ENCODE peak calls at places on chromosomes 16 and 17, in nine cellular contexts. One of them, this sample, is unnamed.
A peak's percentile ranks its signal among the peaks of the same experiment; 100 is the strongest.

GRCh38 chr16:85612191-85612800 is 826 bp upstream of the GSE1 start:
- DNase-seq in iris pigment epithelial cell: peak; percentile 79
- DNase-seq in heart left ventricle: peak; percentile 83
- DNase-seq in GM12891: no peak
- DNase-seq in cardiac fibroblast: peak; percentile 81
- DNase-seq in HuH-7.5: peak; percentile 92
- DNase-seq in left colon: peak; percentile 89
- DNase-seq in stromal cell of bone marrow: peak; percentile 75
- DNase-seq in NCI-H510A treated with DMSO at 0.1 percent for 48 hours: peak; percentile 83
- DNase-seq in this sample: peak; percentile 88

GRCh38 chr17:77449908-77450741 is 309.4 kb downstream of the SEC14L1 start:
- DNase-seq in left colon: peak; percentile 85
- DNase-seq in heart left ventricle: peak; percentile 90
- DNase-seq in GM12891: no peak
- DNase-seq in cardiac fibroblast: peak; percentile 70
- DNase-seq in iris pigment epithelial cell: peak; percentile 63
- DNase-seq in NCI-H510A treated with DMSO at 0.1 percent for 48 hours: no peak
- DNase-seq in stromal cell of bone marrow: no peak
- DNase-seq in HuH-7.5: peak; percentile 75
- DNase-seq in this sample: peak; percentile 95

GRCh38 chr17:58189436-58190146 is 2.9 kb upstream of the EPX start:
- DNase-seq in GM12891: no peak
- DNase-seq in iris pigment epithelial cell: peak; percentile 86
- DNase-seq in cardiac fibroblast: peak; percentile 93
- DNase-seq in left colon: no peak
- DNase-seq in heart left ventricle: no peak
- DNase-seq in HuH-7.5: no peak
- DNase-seq in stromal cell of bone marrow: peak; percentile 87
- DNase-seq in NCI-H510A treated with DMSO at 0.1 percent for 48 hours: no peak
- DNase-seq in this sample: peak; percentile 76

GRCh38 chr16:75653926-75654325 is 6.4 kb downstream of the TERF2IP start:
- DNase-seq in GM12891: no peak
- DNase-seq in left colon: no peak
- DNase-seq in iris pigment epithelial cell: peak; percentile 45
- DNase-seq in HuH-7.5: no peak
- DNase-seq in NCI-H510A treated with DMSO at 0.1 percent for 48 hours: no peak
- DNase-seq in cardiac fibroblast: peak; percentile 57
- DNase-seq in stromal cell of bone marrow: no peak
- DNase-seq in heart left ventricle: no peak
- DNase-seq in this sample: no peak

GRCh38 chr17:33142703-33143299 is 150.3 kb downstream of the ASIC2 start:
- DNase-seq in GM12891: no peak
- DNase-seq in cardiac fibroblast: peak; percentile 31
- DNase-seq in heart left ventricle: no peak
- DNase-seq in stromal cell of bone marrow: peak; percentile 1
- DNase-seq in left colon: no peak
- DNase-seq in NCI-H510A treated with DMSO at 0.1 percent for 48 hours: no peak
- DNase-seq in HuH-7.5: no peak
- DNase-seq in iris pigment epithelial cell: peak; percentile 7
- DNase-seq in this sample: no peak

GRCh38 chr16:15521758-15522509 is 87.5 kb downstream of the BMERB1 start:
- DNase-seq in GM12891: no peak
- DNase-seq in iris pigment epithelial cell: peak; percentile 16
- DNase-seq in stromal cell of bone marrow: no peak
- DNase-seq in heart left ventricle: no peak
- DNase-seq in HuH-7.5: no peak
- DNase-seq in cardiac fibroblast: peak; percentile 7
- DNase-seq in left colon: no peak
- DNase-seq in NCI-H510A treated with DMSO at 0.1 percent for 48 hours: no peak
- DNase-seq in this sample: peak; percentile 54

GRCh38 chr17:74309902-74310301 is 16.1 kb upstream of the KIF19 start:
- DNase-seq in heart left ventricle: peak; percentile 30
- DNase-seq in NCI-H510A treated with DMSO at 0.1 percent for 48 hours: no peak
- DNase-seq in cardiac fibroblast: no peak
- DNase-seq in left colon: no peak
- DNase-seq in GM12891: no peak
- DNase-seq in iris pigment epithelial cell: no peak
- DNase-seq in HuH-7.5: no peak
- DNase-seq in stromal cell of bone marrow: no peak
- DNase-seq in this sample: no peak

GRCh38 chr17:49193513-49194296 is 16.7 kb downstream of the GNGT2 start:
- DNase-seq in heart left ventricle: no peak
- DNase-seq in HuH-7.5: no peak
- DNase-seq in iris pigment epithelial cell: peak; percentile 78
- DNase-seq in GM12891: no peak
- DNase-seq in NCI-H510A treated with DMSO at 0.1 percent for 48 hours: peak; percentile 38
- DNase-seq in left colon: peak; percentile 63
- DNase-seq in cardiac fibroblast: peak; percentile 69
- DNase-seq in stromal cell of bone marrow: peak; percentile 45
- DNase-seq in this sample: peak; percentile 57

GRCh38 chr16:64089697-64090096 is 1032.2 kb downstream of the CDH11 start:
- DNase-seq in left colon: no peak
- DNase-seq in stromal cell of bone marrow: no peak
- DNase-seq in GM12891: no peak
- DNase-seq in iris pigment epithelial cell: peak; percentile 14
- DNase-seq in HuH-7.5: no peak
- DNase-seq in heart left ventricle: no peak
- DNase-seq in cardiac fibroblast: peak; percentile 60
- DNase-seq in NCI-H510A treated with DMSO at 0.1 percent for 48 hours: peak; percentile 3
- DNase-seq in this sample: no peak

GRCh38 chr16:75311383-75311938 is 60.0 kb upstream of the BCAR1 start:
- DNase-seq in heart left ventricle: no peak
- DNase-seq in NCI-H510A treated with DMSO at 0.1 percent for 48 hours: no peak
- DNase-seq in iris pigment epithelial cell: no peak
- DNase-seq in left colon: no peak
- DNase-seq in stromal cell of bone marrow: peak; percentile 26
- DNase-seq in HuH-7.5: no peak
- DNase-seq in GM12891: no peak
- DNase-seq in cardiac fibroblast: peak; percentile 52
- DNase-seq in this sample: no peak

GRCh38 chr16:77723108-77723514 is 797 bp downstream of the NUDT7 start:
- DNase-seq in heart left ventricle: no peak
- DNase-seq in stromal cell of bone marrow: no peak
- DNase-seq in cardiac fibroblast: peak; percentile 42
- DNase-seq in iris pigment epithelial cell: peak; percentile 54
- DNase-seq in GM12891: no peak
- DNase-seq in NCI-H510A treated with DMSO at 0.1 percent for 48 hours: no peak
- DNase-seq in HuH-7.5: no peak
- DNase-seq in left colon: peak; percentile 25
- DNase-seq in this sample: peak; percentile 63

GRCh38 chr17:80720624-80721577 is 176.3 kb downstream of the RPTOR start:
- DNase-seq in HuH-7.5: no peak
- DNase-seq in left colon: peak; percentile 39
- DNase-seq in stromal cell of bone marrow: no peak
- DNase-seq in iris pigment epithelial cell: peak; percentile 92
- DNase-seq in heart left ventricle: no peak
- DNase-seq in cardiac fibroblast: peak; percentile 83
- DNase-seq in GM12891: no peak
- DNase-seq in NCI-H510A treated with DMSO at 0.1 percent for 48 hours: peak; percentile 58
- DNase-seq in this sample: no peak

GRCh38 chr17:77208856-77209255 is 68.1 kb downstream of the SEC14L1 start:
- DNase-seq in iris pigment epithelial cell: peak; percentile 18
- DNase-seq in left colon: no peak
- DNase-seq in GM12891: no peak
- DNase-seq in stromal cell of bone marrow: no peak
- DNase-seq in cardiac fibroblast: no peak
- DNase-seq in heart left ventricle: no peak
- DNase-seq in NCI-H510A treated with DMSO at 0.1 percent for 48 hours: no peak
- DNase-seq in HuH-7.5: no peak
- DNase-seq in this sample: no peak

GRCh38 chr16:3142327-3142726 is 7.5 kb downstream of the ZNF213 start:
- DNase-seq in cardiac fibroblast: no peak
- DNase-seq in stromal cell of bone marrow: no peak
- DNase-seq in GM12891: no peak
- DNase-seq in NCI-H510A treated with DMSO at 0.1 percent for 48 hours: no peak
- DNase-seq in iris pigment epithelial cell: no peak
- DNase-seq in left colon: no peak
- DNase-seq in HuH-7.5: no peak
- DNase-seq in heart left ventricle: peak; percentile 44
- DNase-seq in this sample: no peak

GRCh38 chr16:26442333-26442732 is 624.4 kb upstream of the C16orf82 start:
- DNase-seq in NCI-H510A treated with DMSO at 0.1 percent for 48 hours: no peak
- DNase-seq in iris pigment epithelial cell: no peak
- DNase-seq in stromal cell of bone marrow: no peak
- DNase-seq in heart left ventricle: no peak
- DNase-seq in left colon: no peak
- DNase-seq in GM12891: no peak
- DNase-seq in HuH-7.5: no peak
- DNase-seq in cardiac fibroblast: no peak
- DNase-seq in this sample: no peak

GRCh38 chr16:84390131-84390785 is 21.9 kb downstream of the ATP2C2 start:
- DNase-seq in cardiac fibroblast: no peak
- DNase-seq in iris pigment epithelial cell: no peak
- DNase-seq in NCI-H510A treated with DMSO at 0.1 percent for 48 hours: no peak
- DNase-seq in left colon: no peak
- DNase-seq in stromal cell of bone marrow: no peak
- DNase-seq in HuH-7.5: no peak
- DNase-seq in GM12891: no peak
- DNase-seq in heart left ventricle: no peak
- DNase-seq in this sample: no peak

GRCh38 chr17:71084219-71084618 is 914.9 kb downstream of the KCNJ2 start:
- DNase-seq in NCI-H510A treated with DMSO at 0.1 percent for 48 hours: peak; percentile 37
- DNase-seq in stromal cell of bone marrow: peak; percentile 11
- DNase-seq in cardiac fibroblast: peak; percentile 74
- DNase-seq in iris pigment epithelial cell: peak; percentile 20
- DNase-seq in HuH-7.5: peak; percentile 6
- DNase-seq in GM12891: no peak
- DNase-seq in left colon: no peak
- DNase-seq in heart left ventricle: no peak
- DNase-seq in this sample: no peak

GRCh38 chr17:30565073-30565935 is 88.1 kb downstream of the GOSR1 start:
- DNase-seq in cardiac fibroblast: no peak
- DNase-seq in iris pigment epithelial cell: peak; percentile 14
- DNase-seq in heart left ventricle: no peak
- DNase-seq in GM12891: no peak
- DNase-seq in HuH-7.5: no peak
- DNase-seq in left colon: no peak
- DNase-seq in stromal cell of bone marrow: no peak
- DNase-seq in NCI-H510A treated with DMSO at 0.1 percent for 48 hours: no peak
- DNase-seq in this sample: no peak

GRCh38 chr16:70804153-70804728 is 3.3 kb upstream of the VAC14 start:
- DNase-seq in stromal cell of bone marrow: peak; percentile 63
- DNase-seq in iris pigment epithelial cell: peak; percentile 98
- DNase-seq in GM12891: no peak
- DNase-seq in cardiac fibroblast: peak; percentile 98
- DNase-seq in heart left ventricle: no peak
- DNase-seq in NCI-H510A treated with DMSO at 0.1 percent for 48 hours: no peak
- DNase-seq in HuH-7.5: no peak
- DNase-seq in left colon: no peak
- DNase-seq in this sample: no peak

GRCh38 chr16:1715220-1715619 is 9.2 kb downstream of the MAPK8IP3 start:
- DNase-seq in cardiac fibroblast: no peak
- DNase-seq in HuH-7.5: no peak
- DNase-seq in GM12891: no peak
- DNase-seq in heart left ventricle: peak; percentile 0
- DNase-seq in left colon: no peak
- DNase-seq in stromal cell of bone marrow: no peak
- DNase-seq in iris pigment epithelial cell: no peak
- DNase-seq in NCI-H510A treated with DMSO at 0.1 percent for 48 hours: no peak
- DNase-seq in this sample: no peak

GRCh38 chr17:2235792-2236365 is 67.7 kb downstream of the SMG6 start:
- DNase-seq in heart left ventricle: no peak
- DNase-seq in GM12891: no peak
- DNase-seq in NCI-H510A treated with DMSO at 0.1 percent for 48 hours: no peak
- DNase-seq in left colon: no peak
- DNase-seq in cardiac fibroblast: peak; percentile 80
- DNase-seq in iris pigment epithelial cell: no peak
- DNase-seq in HuH-7.5: no peak
- DNase-seq in stromal cell of bone marrow: peak; percentile 87
- DNase-seq in this sample: peak; percentile 57

GRCh38 chr17:80811181-80812105 is 180.2 kb upstream of the CHMP6 start:
- DNase-seq in NCI-H510A treated with DMSO at 0.1 percent for 48 hours: no peak
- DNase-seq in stromal cell of bone marrow: no peak
- DNase-seq in heart left ventricle: peak; percentile 20
- DNase-seq in iris pigment epithelial cell: no peak
- DNase-seq in cardiac fibroblast: no peak
- DNase-seq in left colon: no peak
- DNase-seq in HuH-7.5: no peak
- DNase-seq in GM12891: no peak
- DNase-seq in this sample: no peak

GRCh38 chr17:35947156-35947585 is 3.7 kb upstream of the LYZL6 start:
- DNase-seq in GM12891: no peak
- DNase-seq in left colon: peak; percentile 33
- DNase-seq in stromal cell of bone marrow: no peak
- DNase-seq in HuH-7.5: no peak
- DNase-seq in heart left ventricle: no peak
- DNase-seq in NCI-H510A treated with DMSO at 0.1 percent for 48 hours: peak; percentile 28
- DNase-seq in iris pigment epithelial cell: peak; percentile 41
- DNase-seq in cardiac fibroblast: peak; percentile 54
- DNase-seq in this sample: peak; percentile 64

GRCh38 chr16:73036074-73036826 is 11.7 kb downstream of the ZFHX3 start:
- DNase-seq in cardiac fibroblast: no peak
- DNase-seq in heart left ventricle: no peak
- DNase-seq in left colon: no peak
- DNase-seq in GM12891: no peak
- DNase-seq in NCI-H510A treated with DMSO at 0.1 percent for 48 hours: no peak
- DNase-seq in iris pigment epithelial cell: peak; percentile 19
- DNase-seq in HuH-7.5: no peak
- DNase-seq in stromal cell of bone marrow: no peak
- DNase-seq in this sample: no peak

GRCh38 chr16:894136-894535 is 76.6 kb downstream of the LMF1 start:
- DNase-seq in left colon: no peak
- DNase-seq in iris pigment epithelial cell: no peak
- DNase-seq in GM12891: no peak
- DNase-seq in cardiac fibroblast: no peak
- DNase-seq in NCI-H510A treated with DMSO at 0.1 percent for 48 hours: no peak
- DNase-seq in HuH-7.5: no peak
- DNase-seq in stromal cell of bone marrow: no peak
- DNase-seq in heart left ventricle: peak; percentile 64
- DNase-seq in this sample: peak; percentile 67

GRCh38 chr16:87350031-87350430 is 32.8 kb upstream of the C16orf95 start:
- DNase-seq in left colon: no peak
- DNase-seq in HuH-7.5: no peak
- DNase-seq in stromal cell of bone marrow: no peak
- DNase-seq in iris pigment epithelial cell: no peak
- DNase-seq in NCI-H510A treated with DMSO at 0.1 percent for 48 hours: no peak
- DNase-seq in cardiac fibroblast: no peak
- DNase-seq in GM12891: no peak
- DNase-seq in heart left ventricle: no peak
- DNase-seq in this sample: peak; percentile 3

GRCh38 chr16:46830417-46830901 is 521 bp downstream of the C16orf87 start:
- DNase-seq in GM12891: no peak
- DNase-seq in NCI-H510A treated with DMSO at 0.1 percent for 48 hours: peak; percentile 36
- DNase-seq in left colon: no peak
- DNase-seq in iris pigment epithelial cell: no peak
- DNase-seq in heart left ventricle: peak; percentile 71
- DNase-seq in cardiac fibroblast: peak; percentile 14
- DNase-seq in HuH-7.5: peak; percentile 26
- DNase-seq in stromal cell of bone marrow: peak; percentile 2
- DNase-seq in this sample: peak; percentile 50

GRCh38 chr17:39541652-39542051 is 66.1 kb downstream of the NEUROD2 start:
- DNase-seq in left colon: no peak
- DNase-seq in NCI-H510A treated with DMSO at 0.1 percent for 48 hours: no peak
- DNase-seq in cardiac fibroblast: no peak
- DNase-seq in GM12891: no peak
- DNase-seq in iris pigment epithelial cell: no peak
- DNase-seq in HuH-7.5: no peak
- DNase-seq in stromal cell of bone marrow: no peak
- DNase-seq in heart left ventricle: no peak
- DNase-seq in this sample: no peak

GRCh38 chr17:57292086-57292485 is 35.8 kb downstream of the MSI2 start:
- DNase-seq in heart left ventricle: no peak
- DNase-seq in GM12891: no peak
- DNase-seq in HuH-7.5: no peak
- DNase-seq in cardiac fibroblast: no peak
- DNase-seq in iris pigment epithelial cell: no peak
- DNase-seq in left colon: no peak
- DNase-seq in stromal cell of bone marrow: no peak
- DNase-seq in NCI-H510A treated with DMSO at 0.1 percent for 48 hours: no peak
- DNase-seq in this sample: no peak

GRCh38 chr17:70582777-70583176 is 413.4 kb downstream of the KCNJ2 start:
- DNase-seq in NCI-H510A treated with DMSO at 0.1 percent for 48 hours: no peak
- DNase-seq in HuH-7.5: no peak
- DNase-seq in heart left ventricle: no peak
- DNase-seq in iris pigment epithelial cell: no peak
- DNase-seq in cardiac fibroblast: no peak
- DNase-seq in GM12891: no peak
- DNase-seq in stromal cell of bone marrow: no peak
- DNase-seq in left colon: no peak
- DNase-seq in this sample: no peak

GRCh38 chr16:28082624-28083023 is 19.1 kb upstream of the GSG1L start:
- DNase-seq in cardiac fibroblast: no peak
- DNase-seq in NCI-H510A treated with DMSO at 0.1 percent for 48 hours: no peak
- DNase-seq in GM12891: no peak
- DNase-seq in iris pigment epithelial cell: peak; percentile 36
- DNase-seq in heart left ventricle: no peak
- DNase-seq in stromal cell of bone marrow: no peak
- DNase-seq in left colon: no peak
- DNase-seq in HuH-7.5: no peak
- DNase-seq in this sample: peak; percentile 6

This sample was measured in right cardiac atrium.